ENCODE peak calls at places on chromosomes 12 and 14, in four cellular contexts. One of them, this sample, is unnamed.

GRCh38 chr14:28502517-28502916 is 264.1 kb upstream of the FOXG1 start:
- DNase-seq in H1: no peak
- DNase-seq in IMR-90: no peak
- DNase-seq in H9: no peak
- DNase-seq in this sample: no peak

GRCh38 chr12:6764011-6764828 is 1.9 kb upstream of the PTMS start:
- DNase-seq in H9: peak; percentile 100
- DNase-seq in IMR-90: peak; percentile 99
- DNase-seq in H1: peak; percentile 91
- DNase-seq in this sample: peak; percentile 100

GRCh38 chr14:90111895-90112534 is 50.2 kb downstream of the KCNK13 start:
- DNase-seq in IMR-90: peak; percentile 87
- DNase-seq in H1: no peak
- DNase-seq in H9: no peak
- DNase-seq in this sample: no peak

GRCh38 chr12:122423258-122424165 is 1.0 kb upstream of the CLIP1 start:
- DNase-seq in H1: no peak
- DNase-seq in IMR-90: peak; percentile 62
- DNase-seq in H9: peak; percentile 65
- DNase-seq in this sample: peak; percentile 78

GRCh38 chr12:117300131-117300530 is 61.3 kb downstream of the NOS1 start:
- DNase-seq in IMR-90: no peak
- DNase-seq in H9: no peak
- DNase-seq in H1: no peak
- DNase-seq in this sample: no peak

GRCh38 chr14:35285168-35285990 is 6.8 kb upstream of the PSMA6 start:
- DNase-seq in IMR-90: peak; percentile 8
- DNase-seq in H1: no peak
- DNase-seq in H9: no peak
- DNase-seq in this sample: no peak

GRCh38 chr12:128586630-128587029 is 237.1 kb downstream of the SLC15A4 start:
- DNase-seq in IMR-90: no peak
- DNase-seq in H1: no peak
- DNase-seq in H9: no peak
- DNase-seq in this sample: no peak

GRCh38 chr12:110170535-110171185 is 46.5 kb downstream of the IFT81 start:
- DNase-seq in H1: no peak
- DNase-seq in H9: no peak
- DNase-seq in IMR-90: no peak
- DNase-seq in this sample: no peak

GRCh38 chr14:105533391-105533790 is 7.0 kb downstream of the TMEM121 start:
- DNase-seq in IMR-90: no peak
- DNase-seq in H1: no peak
- DNase-seq in H9: no peak
- DNase-seq in this sample: no peak

GRCh38 chr12:113666223-113666622 is 194.6 kb upstream of the LHX5 start:
- DNase-seq in H9: no peak
- DNase-seq in H1: no peak
- DNase-seq in IMR-90: no peak
- DNase-seq in this sample: no peak
- H2BK5ac ChIP-seq in H9: no peak overlapping the region
- H2BK5ac ChIP-seq in H1: no peak overlapping the region
- H2BK5ac ChIP-seq in IMR-90: no peak overlapping the region
- H2BK5ac ChIP-seq in this sample: no peak overlapping the region

GRCh38 chr12:85504164-85504563 is 224.1 kb downstream of the ALX1 start:
- DNase-seq in IMR-90: no peak
- DNase-seq in H1: no peak
- DNase-seq in H9: no peak
- DNase-seq in this sample: no peak

GRCh38 chr12:85509857-85510256 is 229.8 kb downstream of the ALX1 start:
- DNase-seq in H1: no peak
- DNase-seq in IMR-90: no peak
- DNase-seq in H9: no peak
- DNase-seq in this sample: peak; percentile 68

GRCh38 chr12:85504624-85505023 is 224.6 kb downstream of the ALX1 start:
- DNase-seq in H1: no peak
- DNase-seq in H9: no peak
- DNase-seq in IMR-90: no peak
- DNase-seq in this sample: no peak

GRCh38 chr12:85509081-85509856 is 229.2 kb downstream of the ALX1 start:
- DNase-seq in IMR-90: no peak
- DNase-seq in H1: no peak
- DNase-seq in H9: no peak
- DNase-seq in this sample: peak; percentile 86
- H3K4me2 ChIP-seq in IMR-90: no peak overlapping the region
- H3K4me2 ChIP-seq in H1: no peak overlapping the region
- H3K4me2 ChIP-seq in H9: no peak overlapping the region
- H3K4me2 ChIP-seq in this sample: no peak overlapping the region

GRCh38 chr12:69331482-69331845 is 16.7 kb upstream of the LYZ start:
- DNase-seq in IMR-90: no peak
- DNase-seq in H9: no peak
- DNase-seq in H1: no peak
- DNase-seq in this sample: no peak
- H4K5ac ChIP-seq in IMR-90: no peak overlapping the region
- H4K5ac ChIP-seq in H9: no peak overlapping the region
- H4K5ac ChIP-seq in H1: peak overlapping the region; percentile 6
- H4K5ac ChIP-seq in this sample: peak overlapping the region; percentile 64

GRCh38 chr14:38209572-38210159 is 2.0 kb downstream of the SSTR1 start:
- DNase-seq in IMR-90: no peak
- DNase-seq in H1: no peak
- DNase-seq in H9: no peak
- DNase-seq in this sample: no peak
- H2BK5ac ChIP-seq in IMR-90: peak overlapping the region; percentile 68
- H2BK5ac ChIP-seq in H1: peak overlapping the region; percentile 73
- H2BK5ac ChIP-seq in H9: no peak overlapping the region
- H2BK5ac ChIP-seq in this sample: no peak overlapping the region

DNA sequence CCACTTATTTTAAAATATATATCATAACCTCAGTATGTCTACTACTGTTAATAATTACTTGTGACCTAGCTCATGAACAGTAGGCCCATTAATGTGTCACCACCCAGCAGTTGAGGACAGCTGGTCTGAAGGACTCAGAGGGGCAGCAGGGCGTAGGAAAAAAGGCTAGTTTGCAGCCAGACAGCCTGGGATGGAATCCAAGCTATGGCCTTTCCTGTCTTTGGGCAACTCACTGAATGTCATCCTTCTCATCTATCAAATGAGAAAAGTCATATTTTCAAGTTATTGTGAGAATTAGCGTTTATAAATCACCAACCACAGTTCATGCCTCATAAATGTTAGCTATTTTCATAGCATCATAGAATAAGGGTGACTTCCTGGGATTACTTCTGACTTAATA is 12.3 kb downstream of the DENND5B start:
- DNase-seq in H1: no peak
- DNase-seq in IMR-90: peak; percentile 49
- DNase-seq in H9: no peak
- DNase-seq in this sample: no peak
- H3K4me2 ChIP-seq in H1: no peak overlapping the region
- H3K4me2 ChIP-seq in IMR-90: no peak overlapping the region
- H3K4me2 ChIP-seq in H9: no peak overlapping the region
- H3K4me2 ChIP-seq in this sample: no peak overlapping the region

DNA sequence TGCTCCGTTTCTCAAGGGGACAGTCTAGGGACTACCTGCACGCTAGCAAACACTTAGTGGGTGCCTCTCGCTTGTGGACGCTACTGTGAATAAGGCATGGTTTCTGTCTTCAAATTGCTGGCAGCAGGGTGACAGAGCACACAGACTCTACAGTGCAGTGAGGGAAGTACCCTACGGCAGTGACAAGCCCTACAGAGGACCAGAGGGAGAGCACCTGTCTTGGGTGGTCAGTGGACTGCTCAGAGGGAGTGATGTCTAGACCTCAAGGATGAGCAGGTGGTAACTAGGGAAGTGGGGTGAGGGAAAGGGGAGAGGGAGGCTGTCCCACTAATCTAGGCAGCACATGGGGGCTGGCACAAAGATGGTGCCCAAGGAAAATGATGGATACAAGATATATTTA is 160.5 kb downstream of the RBM19 start:
- DNase-seq in H9: no peak
- DNase-seq in IMR-90: no peak
- DNase-seq in H1: no peak
- DNase-seq in this sample: no peak
- H4K5ac ChIP-seq in H9: no peak overlapping the region
- H4K5ac ChIP-seq in IMR-90: no peak overlapping the region
- H4K5ac ChIP-seq in H1: no peak overlapping the region
- H4K5ac ChIP-seq in this sample: no peak overlapping the region

DNA sequence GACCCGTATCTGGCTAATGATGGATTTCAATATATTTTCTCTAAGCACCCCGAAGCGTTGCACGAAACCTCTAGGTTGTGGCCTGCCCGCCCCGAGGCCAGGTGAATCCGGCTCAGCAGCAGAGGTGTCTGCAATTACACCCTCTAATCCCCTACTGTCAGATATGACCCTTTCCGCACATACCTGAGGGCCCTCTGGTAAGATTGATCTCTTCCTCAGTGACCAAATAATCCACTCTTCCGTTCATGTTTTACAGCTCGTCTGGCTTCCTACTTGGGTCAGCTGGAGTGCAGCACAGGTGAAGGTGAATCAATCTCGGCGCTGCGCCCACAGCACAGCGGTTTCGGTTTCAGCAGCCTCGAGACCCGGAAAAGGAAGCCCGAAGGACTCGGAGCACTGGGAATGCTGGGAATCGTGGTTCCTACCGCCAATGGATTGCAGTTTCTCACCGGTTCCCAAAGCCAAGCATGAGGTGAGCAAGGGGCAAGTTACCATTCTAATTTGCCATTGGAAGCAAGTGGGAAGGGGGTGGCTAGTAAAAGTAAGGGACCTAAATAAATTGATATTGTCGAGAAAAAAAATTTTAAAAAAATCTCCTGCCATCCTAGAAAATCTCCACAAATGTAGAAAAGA is at the start of gene SYNJ2BP:
- DNase-seq in H1: peak; percentile 47
- DNase-seq in H9: peak; percentile 88
- DNase-seq in IMR-90: peak; percentile 70
- DNase-seq in this sample: peak; percentile 91
- H2BK5ac ChIP-seq in H1: peak within 1 kb of the TSS; percentile 62
- H2BK5ac ChIP-seq in H9: no peak within 1 kb of the TSS
- H2BK5ac ChIP-seq in IMR-90: peak within 1 kb of the TSS; percentile 72
- H2BK5ac ChIP-seq in this sample: no peak within 1 kb of the TSS